ENCODE peak calls at places on chromosomes 16 and 17, in six cellular contexts. R is neuronal stem cell, T is H1, C is mesendoderm, W is H9, K is IMR-90. Y is an unnamed sample.
A peak's percentile ranks its signal among the peaks of the same experiment; 100 is the strongest.

GRCh38 chr17:48577946-48578615 is at the start of gene HOXB4:
- DNase-seq in C (peak; percentile 75), W (peak; percentile 90), R (no peak), K (peak; percentile 88), T (no peak), Y (peak; percentile 70)

GRCh38 chr16:85250609-85251223 is 138.4 kb upstream of the CIBAR2 start:
- DNase-seq in W (no peak), C (no peak), K (no peak), R (no peak), T (no peak), Y (no peak)

GRCh38 chr16:13118091-13118490 is 216.7 kb downstream of the SHISA9 start:
- DNase-seq in C (no peak), K (no peak), W (no peak), R (no peak), T (no peak), Y (no peak)

GRCh38 chr16:46573008-46573833 is 48.0 kb downstream of the SHCBP1 start:
- DNase-seq in K (peak; percentile 52), R (no peak), W (peak; percentile 41), C (peak; percentile 77), T (no peak), Y (peak; percentile 89)

GRCh38 chr17:47957591-47958490 is at the start of gene PRR15L:
- DNase-seq in R (no peak), T (no peak), W (peak; percentile 84), K (no peak), C (no peak), Y (no peak)

GRCh38 chr17:37490638-37491614 is 1.2 kb downstream of the DUSP14 start:
- DNase-seq in C (peak; percentile 92), T (no peak), K (peak; percentile 93), W (peak; percentile 81), R (peak; percentile 36), Y (peak; percentile 65)

GRCh38 chr16:77289331-77289809 is 90.2 kb downstream of the SYCE1L start:
- DNase-seq in W (no peak), K (peak; percentile 73), T (no peak), C (peak; percentile 84), R (no peak), Y (peak; percentile 90)

GRCh38 chr17:33142703-33143299 is 150.3 kb downstream of the ASIC2 start:
- DNase-seq in R (peak; percentile 67), T (no peak), C (peak; percentile 58), W (peak; percentile 62), K (peak; percentile 24), Y (peak; percentile 9)

GRCh38 chr16:89575247-89576172 is at the start of gene CPNE7:
- DNase-seq in K (no peak), T (no peak), R (no peak), C (no peak), W (no peak), Y (no peak)

GRCh38 chr17:38560503-38561318 is 45.0 kb downstream of the SRCIN1 start:
- DNase-seq in T (no peak), W (peak; percentile 68), R (no peak), C (peak; percentile 57), K (peak; percentile 42), Y (peak; percentile 26)

GRCh38 chr17:57946798-57947358 is 8.3 kb downstream of the CUEDC1 start:
- DNase-seq in K (peak; percentile 78), R (no peak), C (no peak), T (no peak), W (no peak), Y (peak; percentile 29)

GRCh38 chr17:48241131-48241591 is 133.6 kb downstream of the SNX11 start:
- DNase-seq in R (no peak), C (peak; percentile 81), W (no peak), T (no peak), K (peak; percentile 42), Y (no peak)

GRCh38 chr17:29165261-29165660 is 14.9 kb downstream of the MYO18A start:
- DNase-seq in C (no peak), T (no peak), K (no peak), R (no peak), W (no peak), Y (no peak)

GRCh38 chr17:7774037-7774659 is 56.6 kb downstream of the DNAH2 start:
- DNase-seq in R (no peak), T (no peak), K (peak; percentile 78), W (no peak), C (peak; percentile 37), Y (peak; percentile 29)

GRCh38 chr16:31876955-31877828 is 3.6 kb downstream of the ZNF267 start:
- DNase-seq in W (no peak), C (no peak), K (peak; percentile 96), R (no peak), T (no peak), Y (peak; percentile 23)

GRCh38 chr17:6120351-6120750 is 50.2 kb downstream of the WSCD1 start:
- DNase-seq in C (no peak), R (no peak), K (no peak), T (no peak), W (no peak), Y (no peak)

GRCh38 chr17:36705651-36706436 is 104.5 kb downstream of the MRM1 start:
- DNase-seq in K (peak; percentile 4), T (no peak), C (peak; percentile 72), W (peak; percentile 80), R (no peak), Y (peak; percentile 46)

GRCh38 chr17:35390156-35390555 is 16.7 kb upstream of the SLFN11 start:
- DNase-seq in W (no peak), C (no peak), K (no peak), T (no peak), R (no peak), Y (no peak)

GRCh38 chr17:1002771-1003555 is 6.0 kb downstream of the TIMM22 start:
- DNase-seq in R (no peak), T (no peak), W (no peak), C (no peak), K (peak; percentile 89), Y (no peak)

GRCh38 chr17:49471089-49471683 is 23.9 kb upstream of the NGFR start:
- DNase-seq in W (peak; percentile 68), R (no peak), C (peak; percentile 64), K (no peak), T (no peak), Y (peak; percentile 26)

GRCh38 chr16:82846806-82847205 is 220.0 kb downstream of the CDH13 start:
- DNase-seq in W (no peak), C (no peak), K (no peak), T (no peak), R (no peak), Y (no peak)

DNA sequence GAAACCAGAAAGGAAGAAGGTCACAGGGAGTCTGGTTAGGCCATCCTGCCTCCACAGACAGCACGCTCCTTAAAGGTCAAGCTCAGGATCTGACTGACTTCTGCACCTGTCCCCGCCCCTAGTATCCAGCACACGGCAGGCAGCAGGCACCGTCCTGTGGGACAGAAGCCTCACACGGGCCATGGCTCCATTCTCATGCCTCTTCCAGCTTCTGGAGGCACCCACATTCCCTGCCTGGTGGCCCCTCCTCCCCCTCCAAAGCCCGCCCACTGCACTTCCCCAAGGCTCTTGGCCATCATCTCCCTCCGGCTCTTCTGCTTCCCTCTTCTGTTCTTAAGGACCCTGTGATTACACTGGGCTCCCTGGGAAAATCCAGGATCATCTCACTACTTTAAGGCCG is 3.6 kb downstream of the CANT1 start:
- DNase-seq in R (no peak), K (no peak), C (no peak), W (no peak), T (no peak), Y (no peak)
- H3K27ac ChIP-seq in R (no peak overlapping the region), K (no peak overlapping the region), C (no peak overlapping the region), W (no peak overlapping the region), T (no peak overlapping the region), Y (no peak overlapping the region)

DNA sequence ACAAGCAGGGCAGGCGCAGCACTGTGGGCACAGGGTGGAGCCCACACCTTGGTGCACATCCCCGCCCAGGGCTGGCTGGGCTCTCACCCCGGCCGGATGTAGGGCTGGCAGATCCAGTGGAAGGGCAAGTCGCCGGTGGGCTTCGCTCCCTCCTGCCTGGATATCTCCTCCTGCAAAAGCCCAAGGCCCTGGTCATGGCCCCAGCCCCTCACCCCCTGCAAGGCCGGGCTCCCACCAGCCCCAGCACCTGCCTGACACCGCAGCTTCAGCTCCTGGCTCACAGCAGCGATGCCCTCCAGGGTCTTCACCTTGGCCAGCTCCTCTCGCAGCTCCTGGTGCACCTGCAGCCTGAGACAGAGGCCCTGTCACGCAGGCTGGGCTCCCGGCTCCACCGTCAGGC is 5.0 kb downstream of the DUS1L start:
- DNase-seq in T (no peak), W (no peak), R (no peak), K (no peak), C (no peak), Y (no peak)
- H3K9ac ChIP-seq in T (no peak overlapping the region), W (no peak overlapping the region), R (no peak overlapping the region), K (no peak overlapping the region), C (no peak overlapping the region), Y (no peak overlapping the region)

GRCh38 chr17:61874075-61874474 is 10.7 kb upstream of the BRIP1 start:
- DNase-seq in C (no peak), R (no peak), W (no peak), T (no peak), K (no peak), Y (no peak)

GRCh38 chr17:61877837-61878236 is 14.5 kb upstream of the BRIP1 start:
- DNase-seq in C (no peak), T (no peak), W (no peak), K (no peak), R (no peak), Y (no peak)

GRCh38 chr17:61878520-61878919 is 15.2 kb upstream of the BRIP1 start:
- DNase-seq in T (no peak), K (no peak), C (no peak), R (no peak), W (no peak), Y (no peak)

GRCh38 chr17:61875285-61875684 is 12.0 kb upstream of the BRIP1 start:
- DNase-seq in K (no peak), T (no peak), C (no peak), R (no peak), W (no peak), Y (no peak)

DNA sequence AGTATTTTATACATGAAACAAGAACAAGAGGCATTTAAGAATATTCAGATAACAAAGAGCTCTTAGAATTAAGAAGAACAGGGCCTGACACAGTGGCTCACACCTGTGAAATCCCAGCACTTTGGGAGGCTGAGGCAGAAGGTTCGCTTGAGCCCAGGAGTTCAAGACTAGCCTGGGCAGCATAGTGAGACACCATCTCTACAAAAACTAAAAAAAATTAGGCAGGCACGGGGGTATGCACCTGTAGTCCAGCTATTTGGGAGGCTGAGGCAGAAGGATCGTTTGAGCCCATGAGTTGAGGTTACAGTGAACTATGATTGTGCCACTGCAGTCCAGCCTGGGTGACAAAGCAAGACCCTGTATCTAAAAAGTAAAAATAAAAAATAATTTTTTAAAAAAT is 12.5 kb upstream of the BRIP1 start:
- DNase-seq in C (no peak), T (no peak), W (no peak), R (no peak), K (no peak), Y (no peak)
- H2BK5ac ChIP-seq in C (no peak overlapping the region), T (no peak overlapping the region), W (no peak overlapping the region), R (no peak overlapping the region), K (no peak overlapping the region), Y (no peak overlapping the region)

DNA sequence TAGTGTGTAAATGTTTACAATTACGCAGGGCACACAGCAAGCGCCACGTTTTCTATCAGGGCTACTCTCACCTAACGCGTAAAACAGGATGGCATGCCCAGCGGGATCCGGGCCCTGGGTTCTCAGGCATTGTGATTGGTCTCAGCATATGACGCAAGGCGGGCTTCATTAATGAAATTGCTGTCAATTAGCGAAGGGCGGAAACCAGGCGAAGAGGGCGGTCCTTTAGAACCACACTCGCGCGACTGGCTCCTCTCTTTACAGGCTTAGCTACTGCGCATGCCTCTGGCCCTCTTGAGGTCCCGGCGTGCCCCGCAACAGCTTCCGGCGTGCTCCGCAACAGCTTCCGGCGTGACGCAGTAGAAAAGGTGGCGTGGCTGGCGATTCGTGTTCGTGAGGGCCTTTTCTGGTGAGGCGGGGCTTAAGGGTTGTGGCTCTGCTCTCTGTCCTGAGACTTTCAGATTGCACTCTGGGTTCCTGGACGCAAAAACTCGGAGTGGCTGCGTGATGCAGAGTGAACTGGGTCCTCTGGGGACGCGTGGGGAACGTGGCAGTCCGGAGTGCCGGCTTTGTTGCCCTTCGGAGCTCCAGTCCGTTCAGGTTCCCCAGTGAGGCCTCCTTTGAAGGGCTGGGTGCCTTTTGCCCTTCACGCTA is 9.2 kb downstream of the OR2C1 start:
- DNase-seq in K (peak; percentile 95), T (no peak), W (peak; percentile 36), C (no peak), R (no peak), Y (peak; percentile 80)
- H3K27ac ChIP-seq in K (peak overlapping the region; percentile 77), T (no peak overlapping the region), W (no peak overlapping the region), C (no peak overlapping the region), R (no peak overlapping the region), Y (no peak overlapping the region)